ENCODE peak calls at places on chromosomes 4 and X, in five cellular contexts. V is ovary, S is Peyer's patch, R is breast epithelium, F is lower leg skin. U is an unnamed sample.

GRCh38 chr4:54231419-54232150 is 2.5 kb downstream of the PDGFRA start:
- DNase-seq in V (peak), S (peak), R (no peak), F (peak), U (no peak)

GRCh38 chrX:115966920-115967319 is 203.6 kb upstream of the AGTR2 start:
- DNase-seq in V (no peak), S (no peak), R (no peak), F (no peak), U (no peak)

GRCh38 chr4:66964467-66964866 is 580.8 kb downstream of the CENPC start:
- DNase-seq in V (no peak), S (no peak), R (no peak), F (no peak), U (no peak)

GRCh38 chr4:6107886-6108285 is 89.7 kb upstream of the C4orf50 start:
- DNase-seq in V (no peak), S (no peak), R (no peak), F (peak), U (no peak)

GRCh38 chr4:26746742-26747351 is 113.8 kb upstream of the STIM2 start:
- DNase-seq in V (no peak), S (no peak), R (no peak), F (no peak), U (no peak)

GRCh38 chr4:157048248-157048647 is 27.7 kb upstream of the GLRB start:
- DNase-seq in V (peak), S (peak), R (no peak), F (peak), U (no peak)

GRCh38 chr4:88967883-88968316 is 89.1 kb downstream of the FAM13A start:
- DNase-seq in V (no peak), S (no peak), R (no peak), F (no peak), U (no peak)

GRCh38 chrX:143171703-143172102 is 146.0 kb downstream of the SPANXN4 start:
- DNase-seq in V (no peak), S (no peak), R (no peak), F (no peak), U (no peak)

GRCh38 chrX:133776072-133776471 is 209.3 kb downstream of the GPC3 start:
- DNase-seq in V (no peak), S (peak), R (no peak), F (no peak), U (no peak)

GRCh38 chr4:43471950-43472349 is 579.4 kb downstream of the GRXCR1 start:
- DNase-seq in V (no peak), S (no peak), R (no peak), F (no peak), U (no peak)

GRCh38 chrX:65253817-65254216 is 277.6 kb upstream of the ZC4H2 start:
- DNase-seq in V (no peak), S (no peak), R (no peak), F (no peak), U (no peak)

GRCh38 chr4:171676555-171677215 is 136.5 kb upstream of the GALNTL6 start:
- DNase-seq in V (no peak), S (peak), R (no peak), F (no peak), U (no peak)

GRCh38 chrX:13646154-13646549 is 6.8 kb upstream of the TCEANC start:
- DNase-seq in V (peak), S (peak), R (peak), F (peak), U (no peak)

GRCh38 chrX:37350034-37350365 is 836 bp downstream of the PRRG1 start:
- DNase-seq in V (no peak), S (no peak), R (no peak), F (no peak), U (no peak)

GRCh38 chrX:37353646-37354045 is 4.5 kb downstream of the PRRG1 start:
- DNase-seq in V (no peak), S (no peak), R (no peak), F (no peak), U (no peak)

GRCh38 chrX:37347420-37347819 is 1.7 kb upstream of the PRRG1 start:
- DNase-seq in V (no peak), S (no peak), R (no peak), F (no peak), U (no peak)

GRCh38 chrX:37348237-37349130 is 680 bp upstream of the PRRG1 start:
- DNase-seq in V (no peak), S (no peak), R (no peak), F (no peak), U (no peak)

GRCh38 chrX:37349131-37350033 is at the start of gene PRRG1:
- DNase-seq in V (peak), S (peak), R (peak), F (peak), U (no peak)
- TF ChIP-seq POLR2A in V (peak), S (peak), R (no peak), F (no peak), U (no peak)

DNA sequence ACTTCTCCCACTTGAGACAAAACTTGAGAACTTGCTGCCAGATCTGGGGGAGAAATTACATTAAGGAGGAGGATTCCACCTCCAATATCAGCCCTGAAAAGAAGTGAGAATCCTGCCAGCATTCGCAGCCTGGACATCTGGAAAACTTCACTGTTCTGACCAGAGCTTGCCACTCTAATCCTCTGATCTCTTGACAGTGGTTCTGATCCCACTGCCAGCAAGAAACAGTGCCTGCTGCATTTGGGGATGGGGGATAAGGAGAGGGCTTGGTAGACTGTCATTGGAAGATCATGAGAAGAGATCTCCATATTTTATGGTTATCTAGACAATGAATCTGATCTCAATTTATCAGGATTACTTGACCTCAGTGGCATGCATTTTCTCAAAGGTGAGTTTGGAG is 49.8 kb upstream of the TMEM33 start:
- DNase-seq in V (no peak), S (no peak), R (no peak), F (no peak), U (no peak)
- TF ChIP-seq POLR2A in V (no peak), S (no peak), R (no peak), F (no peak), U (no peak)

GRCh38 chrX:55717521-55718497 is at the start of gene RRAGB:
- DNase-seq in V (peak), S (peak), R (peak), F (peak), U (peak)
- TF ChIP-seq POLR2A in V (peak), S (peak), R (no peak), F (no peak), U (peak)

GRCh38 chr4:8431553-8431952 is 9.0 kb downstream of the ACOX3 start:
- DNase-seq in V (no peak), S (no peak), R (no peak), F (no peak), U (no peak)

GRCh38 chr4:8427262-8427661 is 13.3 kb downstream of the ACOX3 start:
- DNase-seq in V (no peak), S (no peak), R (no peak), F (no peak), U (no peak)

GRCh38 chr4:8427761-8428287 is 12.7 kb downstream of the ACOX3 start:
- DNase-seq in V (no peak), S (no peak), R (peak), F (peak), U (no peak)

GRCh38 chr4:8433181-8433580 is 7.3 kb downstream of the ACOX3 start:
- DNase-seq in V (no peak), S (no peak), R (no peak), F (no peak), U (no peak)

GRCh38 chr4:8428288-8429097 is 12.0 kb downstream of the ACOX3 start:
- DNase-seq in V (peak), S (peak), R (peak), F (peak), U (peak)
- TF ChIP-seq POLR2A in V (peak), S (peak), R (peak), F (no peak), U (peak)

GRCh38 chrX:119605739-119606507 is at the start of gene NKRF:
- DNase-seq in V (peak), S (peak), R (peak), F (peak), U (peak)
- TF ChIP-seq POLR2A in V (peak), S (peak), R (peak), F (peak), U (peak)

GRCh38 chrX:40012039-40012799 is 85.5 kb downstream of the BCOR start:
- DNase-seq in V (peak), S (no peak), R (peak), F (no peak), U (no peak)

GRCh38 chrX:40015693-40016092 is 82.1 kb downstream of the BCOR start:
- DNase-seq in V (no peak), S (no peak), R (no peak), F (no peak), U (no peak)

GRCh38 chrX:40011483-40012038 is 86.2 kb downstream of the BCOR start:
- DNase-seq in V (no peak), S (no peak), R (no peak), F (no peak), U (no peak)

GRCh38 chrX:40010550-40011364 is 87.0 kb downstream of the BCOR start:
- DNase-seq in V (no peak), S (no peak), R (no peak), F (no peak), U (no peak)

GRCh38 chrX:40012800-40013682 is 84.7 kb downstream of the BCOR start:
- DNase-seq in V (peak), S (peak), R (peak), F (peak), U (no peak)
- TF ChIP-seq POLR2A in V (no peak), S (peak), R (no peak), F (no peak), U (no peak)

GRCh38 chr4:75702919-75703411 is 21.4 kb upstream of the USO1 start:
- DNase-seq in V (no peak), S (no peak), R (no peak), F (peak), U (no peak)
- TF ChIP-seq POLR2A in V (no peak), S (no peak), R (no peak), F (no peak), U (no peak)

GRCh38 chrX:107675365-107675654 is 47.0 kb downstream of the PRPS1 start:
- DNase-seq in V (no peak), S (no peak), R (no peak), F (no peak), U (no peak)

GRCh38 chrX:107673401-107673800 is 45.1 kb downstream of the PRPS1 start:
- DNase-seq in V (no peak), S (no peak), R (no peak), F (no peak), U (no peak)

GRCh38 chrX:107673933-107674479 is 45.7 kb downstream of the PRPS1 start:
- DNase-seq in V (peak), S (peak), R (peak), F (peak), U (peak)

GRCh38 chrX:107674480-107675364 is 46.4 kb downstream of the PRPS1 start:
- DNase-seq in V (peak), S (peak), R (peak), F (peak), U (peak)

GRCh38 chrX:107672955-107673378 is 44.7 kb downstream of the PRPS1 start:
- DNase-seq in V (peak), S (peak), R (peak), F (peak), U (peak)
- TF ChIP-seq POLR2A in V (peak), S (no peak), R (no peak), F (no peak), U (peak)

GRCh38 chr4:186500721-186501304 is 54.6 kb downstream of the MTNR1A start:
- DNase-seq in V (no peak), S (no peak), R (no peak), F (no peak), U (no peak)
- TF ChIP-seq POLR2A in V (no peak), S (no peak), R (no peak), F (no peak), U (no peak)

DNA sequence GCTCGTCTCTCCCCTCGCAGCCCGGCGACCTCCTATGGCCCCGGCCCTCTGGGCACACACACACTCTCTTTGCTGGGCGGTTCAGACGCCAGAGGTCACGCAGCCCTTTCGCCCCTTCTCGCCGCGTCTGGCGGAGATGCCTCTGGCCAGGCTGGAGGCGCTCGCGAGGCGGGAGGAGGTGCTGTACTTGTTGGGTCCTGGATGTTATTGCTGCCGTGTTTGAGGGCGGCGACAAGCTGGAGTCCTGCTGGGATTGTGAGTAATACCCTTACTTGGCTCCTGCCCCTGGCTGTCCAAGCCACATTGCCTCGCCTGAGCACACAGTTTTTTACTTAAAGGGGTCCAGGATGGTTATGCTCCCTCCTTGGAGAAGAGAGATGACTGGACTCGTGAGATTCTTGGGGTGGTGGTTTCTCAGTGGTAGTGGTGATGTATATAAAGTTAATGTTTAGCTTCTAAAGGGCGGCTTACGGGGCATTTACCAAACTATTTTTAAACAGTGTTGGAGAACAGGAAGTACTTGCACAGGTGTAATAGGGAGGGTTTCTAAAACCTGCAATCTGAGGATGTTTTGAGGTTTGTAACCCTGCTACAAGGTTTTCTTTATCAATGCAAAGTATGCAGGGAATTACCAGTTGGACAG is 572 bp downstream of the USP53 start:
- DNase-seq in V (peak), S (peak), R (peak), F (peak), U (peak)
- TF ChIP-seq POLR2A in V (no peak), S (no peak), R (no peak), F (no peak), U (no peak)

U was measured in esophagus squamous epithelium.